ENCODE peak calls at places on chromosomes 6 and 20, in six cellular contexts. X is endothelial cell of umbilical vein, G is NB4, T is GM12878, C is K562, B is HepG2. N is an unnamed sample.

GRCh38 chr6:151376440-151376839 is 14.9 kb downstream of the ZBTB2 start:
- DNase-seq in X (no peak), G (peak; percentile 29), T (no peak), C (no peak), B (no peak), N (no peak)

GRCh38 chr6:90413867-90414266 is 117.2 kb upstream of the BACH2 start:
- DNase-seq in X (no peak), G (no peak), T (no peak), C (peak; percentile 30), B (no peak), N (no peak)

GRCh38 chr6:83442752-83443151 is 11.9 kb upstream of the ME1 start:
- DNase-seq in X (no peak), G (peak; percentile 98), T (no peak), C (no peak), B (no peak), N (no peak)

GRCh38 chr6:43038727-43039126 is 14.9 kb downstream of the CUL7 start:
- DNase-seq in X (no peak), G (no peak), T (no peak), C (no peak), B (no peak), N (no peak)

GRCh38 chr6:25883991-25884390 is 9.9 kb upstream of the SLC17A3 start:
- DNase-seq in X (no peak), G (no peak), T (no peak), C (no peak), B (peak; percentile 46), N (peak; percentile 6)

GRCh38 chr20:16501236-16501635 is 72.0 kb downstream of the KIF16B start:
- DNase-seq in X (no peak), G (no peak), T (no peak), C (no peak), B (no peak), N (no peak)

GRCh38 chr6:37538107-37538506 is 38.4 kb upstream of the CCDC167 start:
- DNase-seq in X (peak; percentile 20), G (peak; percentile 40), T (no peak), C (peak; percentile 59), B (peak; percentile 39), N (peak; percentile 60)

GRCh38 chr6:158269657-158270056 is 42.6 kb upstream of the TULP4 start:
- DNase-seq in X (no peak), G (no peak), T (no peak), C (no peak), B (no peak), N (no peak)

GRCh38 chr6:148760568-148761531 is 14.0 kb downstream of the UST start:
- DNase-seq in X (no peak), G (peak; percentile 92), T (peak; percentile 64), C (no peak), B (no peak), N (no peak)

GRCh38 chr6:140779991-140780596 is 1352.6 kb upstream of the GJE1 start:
- DNase-seq in X (no peak), G (no peak), T (no peak), C (no peak), B (no peak), N (no peak)

GRCh38 chr20:25453035-25453810 is 45.8 kb downstream of the GINS1 start:
- DNase-seq in X (peak; percentile 5), G (no peak), T (no peak), C (no peak), B (no peak), N (peak; percentile 34)

GRCh38 chr6:109050012-109050411 is 44.6 kb downstream of the SESN1 start:
- DNase-seq in X (no peak), G (peak; percentile 29), T (no peak), C (no peak), B (peak; percentile 79), N (no peak)

GRCh38 chr6:17334265-17334664 is 53.1 kb downstream of the RBM24 start:
- DNase-seq in X (no peak), G (no peak), T (no peak), C (no peak), B (no peak), N (no peak)

GRCh38 chr20:5056801-5057599 is 55.7 kb upstream of the SLC23A2 start:
- DNase-seq in X (peak; percentile 23), G (peak; percentile 90), T (peak; percentile 38), C (peak; percentile 47), B (peak; percentile 69), N (peak; percentile 77)

GRCh38 chr6:157323924-157324276 is 581 bp upstream of the TMEM242 start:
- DNase-seq in X (peak; percentile 89), G (peak; percentile 88), T (no peak), C (peak; percentile 63), B (peak; percentile 81), N (peak; percentile 71)

GRCh38 chr20:60123096-60123495 is 164.9 kb downstream of the CDH26 start:
- DNase-seq in X (no peak), G (no peak), T (no peak), C (no peak), B (no peak), N (no peak)

GRCh38 chr6:169864148-169865030 is 113.0 kb downstream of the ERMARD start:
- DNase-seq in X (no peak), G (no peak), T (no peak), C (no peak), B (no peak), N (no peak)

GRCh38 chr6:36979343-36979742 is 6.7 kb downstream of the MTCH1 start:
- DNase-seq in X (peak; percentile 47), G (no peak), T (no peak), C (no peak), B (no peak), N (no peak)

GRCh38 chr6:112683926-112684325 is 336.8 kb downstream of the RFPL4B start:
- DNase-seq in X (no peak), G (no peak), T (no peak), C (no peak), B (no peak), N (peak; percentile 3)

GRCh38 chr20:62875419-62876355 is 14.1 kb upstream of the TCFL5 start:
- DNase-seq in X (peak; percentile 77), G (no peak), T (no peak), C (peak; percentile 75), B (peak; percentile 92), N (peak; percentile 91)

GRCh38 chr6:165872311-165872710 is 209.3 kb upstream of the PDE10A start:
- DNase-seq in X (no peak), G (no peak), T (no peak), C (no peak), B (no peak), N (no peak)

GRCh38 chr20:50288128-50288623 is 97.5 kb downstream of the CEBPB start:
- DNase-seq in X (no peak), G (no peak), T (no peak), C (no peak), B (no peak), N (no peak)

GRCh38 chr20:13029687-13030510 is 21.1 kb downstream of the SPTLC3 start:
- DNase-seq in X (peak; percentile 18), G (peak; percentile 36), T (no peak), C (no peak), B (peak; percentile 80), N (peak; percentile 84)

GRCh38 chr6:21800948-21801438 is 207.4 kb downstream of the SOX4 start:
- DNase-seq in X (no peak), G (no peak), T (no peak), C (no peak), B (peak; percentile 39), N (peak; percentile 89)

GRCh38 chr6:34536251-34536958 is 19.7 kb downstream of the SPDEF start:
- DNase-seq in X (no peak), G (no peak), T (no peak), C (no peak), B (no peak), N (no peak)

GRCh38 chr6:116008470-116009229 is 52.0 kb downstream of the FRK start:
- DNase-seq in X (peak; percentile 89), G (peak; percentile 7), T (peak; percentile 73), C (no peak), B (no peak), N (peak; percentile 12)

GRCh38 chr20:51156796-51157119 is 133.9 kb upstream of the KCNG1 start:
- DNase-seq in X (no peak), G (no peak), T (no peak), C (no peak), B (no peak), N (no peak)

DNA sequence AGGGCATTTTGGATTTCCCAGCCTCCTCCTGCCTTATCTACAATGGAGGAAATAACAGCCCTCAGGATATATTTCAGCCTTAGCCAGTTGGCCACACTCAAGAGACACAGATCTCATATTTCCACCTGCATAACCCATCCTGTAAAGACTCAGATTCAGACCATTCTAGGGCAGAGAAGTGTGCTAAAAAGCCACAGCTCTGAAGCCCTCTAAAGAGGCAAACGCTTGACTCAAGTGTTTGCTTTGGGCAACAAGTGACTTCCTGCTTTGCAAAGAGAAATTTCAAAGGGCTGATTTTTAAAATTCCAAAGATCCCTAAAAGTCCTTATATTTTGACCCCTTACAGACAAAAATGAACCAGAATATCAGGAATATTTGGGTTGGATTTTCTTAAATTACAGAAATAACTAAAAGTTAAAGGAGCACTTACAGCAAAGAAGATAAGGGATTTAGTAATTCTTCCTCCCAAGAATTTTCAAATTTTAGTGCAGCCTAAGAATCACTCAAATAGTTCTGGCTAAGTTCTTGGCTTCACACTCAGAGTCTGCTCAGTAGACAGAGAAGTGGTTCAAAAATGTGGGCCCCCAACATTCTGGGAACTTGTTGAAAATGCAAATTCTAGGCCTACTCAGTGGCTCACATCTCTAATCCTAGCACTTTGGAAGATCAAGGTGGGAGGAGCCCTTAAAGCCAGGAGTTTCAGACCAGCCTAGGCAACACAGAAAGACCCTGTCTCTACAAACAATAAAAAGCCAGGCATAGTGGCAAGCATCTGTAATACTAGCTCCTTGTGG is 18.9 kb upstream of the ADGRF5 start:
- DNase-seq in X (no peak), G (no peak), T (no peak), C (no peak), B (no peak), N (no peak)
- TF ChIP-seq MYC in X (no peak), G (no peak), T (no peak), C (no peak), B (no peak), N (no peak)

DNA sequence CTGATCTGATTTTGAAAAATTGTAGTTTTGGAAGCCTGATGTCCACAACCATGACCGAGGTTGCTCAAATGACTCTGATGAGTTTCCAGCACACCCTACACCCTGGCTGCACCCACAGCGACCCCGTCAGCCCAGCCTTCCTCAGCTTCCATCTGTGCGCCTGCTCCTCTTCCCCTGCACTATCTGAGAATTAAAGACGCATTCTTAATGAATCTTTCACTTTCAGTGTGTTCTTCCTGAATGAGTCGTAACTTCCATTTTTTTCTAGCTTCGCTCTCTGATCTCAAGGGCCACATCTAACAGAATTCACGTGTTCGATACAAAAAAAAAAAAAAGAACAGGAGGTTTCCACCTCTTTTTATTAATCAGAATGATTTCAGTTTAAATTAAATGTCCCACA is 21.3 kb upstream of the RREB1 start:
- DNase-seq in X (peak; percentile 57), G (peak; percentile 85), T (peak; percentile 66), C (no peak), B (no peak), N (no peak)
- TF ChIP-seq MYC in X (no peak), G (peak; percentile 69), T (no peak), C (no peak), B (no peak), N (no peak)

DNA sequence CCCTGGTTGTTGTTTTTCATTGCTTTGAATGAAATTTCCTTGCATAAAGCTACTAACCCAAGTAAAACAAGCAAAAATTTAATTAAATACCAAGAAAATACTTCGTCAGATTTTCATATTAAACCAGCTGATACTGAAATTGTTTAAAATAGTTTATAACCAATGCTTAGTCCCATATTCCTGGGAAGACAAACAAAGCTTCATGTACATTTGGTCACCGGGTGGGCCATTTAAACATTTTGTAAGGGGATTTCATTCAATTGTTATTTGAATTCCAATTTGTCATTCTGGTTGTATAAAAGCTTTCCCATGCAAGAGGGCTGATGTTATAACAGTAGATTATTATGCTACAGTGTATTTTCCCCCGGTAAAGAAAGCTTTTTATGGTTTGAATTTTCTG is 578 bp upstream of the RBBP9 start:
- DNase-seq in X (no peak), G (no peak), T (no peak), C (no peak), B (no peak), N (no peak)
- TF ChIP-seq MYC in X (no peak), G (no peak), T (no peak), C (no peak), B (no peak), N (no peak)

GRCh38 chr6:2794171-2794730 is 29.1 kb downstream of the WRNIP1 start:
- DNase-seq in X (no peak), G (no peak), T (no peak), C (no peak), B (no peak), N (no peak)
- TF ChIP-seq MYC in X (no peak), G (no peak), T (no peak), C (no peak), B (no peak), N (no peak)

N was measured in A549.